ENCODE peak calls at places on chromosome 17, in ten cellular contexts. V is mammary epithelial cell, T is cardiac muscle cell, R is GM13976, E is left ventricle myocardium inferior, W is Calu3, I is astrocyte, F is lower lobe of right lung, H is cardiac fibroblast, Z is A549. C is an unnamed sample.

GRCh38 chr17:28545141-28545503 is 7.3 kb downstream of the UNC119 start:
- DNase-seq in V (no peak), T (no peak), R (no peak), E (no peak), W (no peak), I (no peak), F (no peak), H (no peak), Z (no peak), C (no peak)

GRCh38 chr17:7307686-7308624 is 527 bp downstream of the EIF5A start:
- DNase-seq in V (peak), T (peak), R (no peak), E (peak), W (peak), I (no peak), F (peak), H (peak), Z (peak), C (no peak)

GRCh38 chr17:80768936-80769335 is 222.7 kb upstream of the CHMP6 start:
- DNase-seq in V (no peak), T (no peak), R (no peak), E (no peak), W (no peak), I (no peak), F (no peak), H (no peak), Z (no peak), C (no peak)

GRCh38 chr17:13086142-13086769 is 68.4 kb upstream of the ELAC2 start:
- DNase-seq in V (no peak), T (peak), R (no peak), E (peak), W (no peak), I (no peak), F (no peak), H (no peak), Z (no peak), C (no peak)

GRCh38 chr17:2689411-2690164 is 22.0 kb downstream of the CLUH start:
- DNase-seq in V (no peak), T (no peak), R (peak), E (peak), W (no peak), I (no peak), F (peak), H (no peak), Z (no peak), C (no peak)

GRCh38 chr17:78715000-78715771 is 66.9 kb downstream of the CYTH1 start:
- DNase-seq in V (no peak), T (no peak), R (no peak), E (no peak), W (no peak), I (no peak), F (no peak), H (no peak), Z (no peak), C (no peak)

GRCh38 chr17:31582151-31582907 is 190.9 kb downstream of the RAB11FIP4 start:
- DNase-seq in V (no peak), T (peak), R (peak), E (peak), W (no peak), I (no peak), F (peak), H (no peak), Z (no peak), C (no peak)

GRCh38 chr17:82235056-82235774 is 6.4 kb downstream of the SLC16A3 start:
- DNase-seq in V (no peak), T (no peak), R (no peak), E (peak), W (no peak), I (no peak), F (no peak), H (no peak), Z (no peak), C (no peak)

GRCh38 chr17:81665205-81666091 is 957 bp downstream of the OXLD1 start:
- DNase-seq in V (peak), T (peak), R (peak), E (no peak), W (peak), I (no peak), F (peak), H (peak), Z (peak), C (no peak)

GRCh38 chr17:27230996-27231395 is 62.9 kb upstream of the WSB1 start:
- DNase-seq in V (no peak), T (no peak), R (no peak), E (no peak), W (no peak), I (no peak), F (no peak), H (no peak), Z (no peak), C (no peak)

GRCh38 chr17:48612456-48612853 is 1.6 kb upstream of the HOXB7 start:
- DNase-seq in V (no peak), T (no peak), R (no peak), E (no peak), W (no peak), I (no peak), F (no peak), H (no peak), Z (peak), C (no peak)

GRCh38 chr17:79969906-79970305 is 65.8 kb downstream of the TBC1D16 start:
- DNase-seq in V (peak), T (no peak), R (no peak), E (no peak), W (no peak), I (no peak), F (no peak), H (no peak), Z (no peak), C (peak)

GRCh38 chr17:79207957-79208356 is 133.3 kb downstream of the ENGASE start:
- DNase-seq in V (no peak), T (no peak), R (no peak), E (no peak), W (no peak), I (no peak), F (no peak), H (no peak), Z (no peak), C (no peak)

GRCh38 chr17:50051082-50051576 is 4.8 kb upstream of the ITGA3 start:
- DNase-seq in V (peak), T (peak), R (no peak), E (no peak), W (peak), I (peak), F (no peak), H (peak), Z (peak), C (peak)

GRCh38 chr17:72515291-72516065 is 394.7 kb downstream of the SOX9 start:
- DNase-seq in V (no peak), T (peak), R (no peak), E (no peak), W (no peak), I (peak), F (no peak), H (peak), Z (no peak), C (no peak)

GRCh38 chr17:49180303-49180702 is 30.1 kb downstream of the GNGT2 start:
- DNase-seq in V (no peak), T (peak), R (peak), E (peak), W (peak), I (peak), F (peak), H (peak), Z (peak), C (peak)

GRCh38 chr17:7341842-7342241 is 5.5 kb downstream of the ACAP1 start:
- DNase-seq in V (no peak), T (no peak), R (no peak), E (no peak), W (no peak), I (no peak), F (no peak), H (no peak), Z (no peak), C (no peak)

GRCh38 chr17:79646721-79647455 is 36.0 kb upstream of the RBFOX3 start:
- DNase-seq in V (no peak), T (no peak), R (no peak), E (no peak), W (no peak), I (no peak), F (no peak), H (no peak), Z (no peak), C (no peak)

GRCh38 chr17:77085916-77086432 is 54.8 kb upstream of the SEC14L1 start:
- DNase-seq in V (peak), T (no peak), R (no peak), E (no peak), W (no peak), I (no peak), F (no peak), H (no peak), Z (no peak), C (no peak)

GRCh38 chr17:14361945-14362508 is 61.1 kb downstream of the HS3ST3B1 start:
- DNase-seq in V (no peak), T (no peak), R (no peak), E (no peak), W (no peak), I (no peak), F (no peak), H (no peak), Z (peak), C (no peak)
- TF ChIP-seq CTCF in V (no peak), T (no peak), R (no peak), E (no peak), W (no peak), I (no peak), F (no peak), H (no peak), Z (no peak), C (no peak)

GRCh38 chr17:47323382-47324223 is at the start of gene EFCAB13:
- DNase-seq in V (peak), T (peak), R (peak), E (peak), W (peak), I (peak), F (peak), H (peak), Z (peak), C (peak)
- TF ChIP-seq CTCF in V (no peak), T (peak), R (peak), E (peak), W (no peak), I (no peak), F (peak), H (peak), Z (peak), C (no peak)

GRCh38 chr17:29586676-29587469 is 2.6 kb downstream of the GIT1 start:
- DNase-seq in V (no peak), T (no peak), R (no peak), E (no peak), W (no peak), I (no peak), F (peak), H (no peak), Z (no peak), C (no peak)

GRCh38 chr17:29587591-29587990 is 1.9 kb downstream of the GIT1 start:
- DNase-seq in V (no peak), T (no peak), R (no peak), E (no peak), W (no peak), I (no peak), F (no peak), H (no peak), Z (no peak), C (no peak)

GRCh38 chr17:29583324-29584248 is 5.9 kb downstream of the GIT1 start:
- DNase-seq in V (peak), T (no peak), R (no peak), E (peak), W (no peak), I (no peak), F (peak), H (no peak), Z (no peak), C (peak)

GRCh38 chr17:29584452-29585079 is 4.9 kb downstream of the GIT1 start:
- DNase-seq in V (no peak), T (no peak), R (no peak), E (peak), W (no peak), I (no peak), F (peak), H (no peak), Z (no peak), C (no peak)

GRCh38 chr17:29585080-29585751 is 4.2 kb downstream of the GIT1 start:
- DNase-seq in V (no peak), T (peak), R (no peak), E (no peak), W (no peak), I (peak), F (peak), H (peak), Z (no peak), C (no peak)
- TF ChIP-seq CTCF in V (no peak), T (peak), R (peak), E (peak), W (no peak), I (no peak), F (no peak), H (peak), Z (peak), C (peak)

GRCh38 chr17:41061969-41062368 is 2.1 kb upstream of the KRTAP2-3 start:
- DNase-seq in V (peak), T (peak), R (no peak), E (no peak), W (no peak), I (peak), F (no peak), H (peak), Z (peak), C (peak)
- TF ChIP-seq CTCF in V (no peak), T (no peak), R (no peak), E (no peak), W (no peak), I (no peak), F (no peak), H (no peak), Z (no peak), C (peak)

GRCh38 chr17:66270106-66270505 is 32.3 kb upstream of the PRKCA start:
- DNase-seq in V (no peak), T (no peak), R (no peak), E (no peak), W (no peak), I (no peak), F (no peak), H (no peak), Z (peak), C (peak)

GRCh38 chr17:66260688-66261087 is 31.5 kb upstream of the APOH start:
- DNase-seq in V (no peak), T (no peak), R (no peak), E (no peak), W (no peak), I (no peak), F (no peak), H (no peak), Z (no peak), C (no peak)

GRCh38 chr17:66268247-66268927 is 34.0 kb upstream of the PRKCA start:
- DNase-seq in V (peak), T (peak), R (no peak), E (no peak), W (no peak), I (peak), F (no peak), H (peak), Z (no peak), C (peak)

GRCh38 chr17:66260265-66260664 is 31.1 kb upstream of the APOH start:
- DNase-seq in V (no peak), T (no peak), R (no peak), E (no peak), W (no peak), I (no peak), F (no peak), H (no peak), Z (no peak), C (no peak)

DNA sequence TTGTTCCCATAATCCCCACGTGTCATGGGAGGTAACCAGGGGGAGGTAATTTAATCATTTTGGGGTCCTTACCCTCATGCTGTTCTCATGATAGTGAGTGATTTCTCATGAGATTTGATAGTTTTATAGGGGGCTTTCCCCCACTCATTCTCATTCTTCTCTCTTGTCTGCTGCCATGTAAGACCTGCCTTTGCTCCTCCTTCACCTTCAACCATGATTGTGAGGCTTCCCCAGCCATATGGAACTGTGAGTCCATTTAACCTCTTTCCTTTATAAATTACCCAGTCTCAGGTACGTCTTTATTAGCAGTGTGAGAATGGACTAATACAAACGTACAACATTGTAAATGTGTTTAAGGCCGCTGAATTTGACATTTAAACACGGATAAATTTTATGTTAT is 35.5 kb upstream of the APOH start:
- DNase-seq in V (no peak), T (no peak), R (no peak), E (no peak), W (no peak), I (no peak), F (no peak), H (no peak), Z (no peak), C (no peak)
- TF ChIP-seq CTCF in V (no peak), T (no peak), R (no peak), E (no peak), W (no peak), I (no peak), F (no peak), H (no peak), Z (no peak), C (no peak)

GRCh38 chr17:75876938-75877751 is 1.2 kb downstream of the TRIM47 start:
- DNase-seq in V (peak), T (peak), R (no peak), E (peak), W (peak), I (peak), F (peak), H (peak), Z (peak), C (peak)

GRCh38 chr17:75875940-75876189 is 2.5 kb downstream of the TRIM47 start:
- DNase-seq in V (no peak), T (no peak), R (no peak), E (no peak), W (no peak), I (no peak), F (no peak), H (no peak), Z (no peak), C (no peak)

GRCh38 chr17:75875182-75875939 is 3.0 kb downstream of the TRIM47 start:
- DNase-seq in V (no peak), T (no peak), R (no peak), E (no peak), W (peak), I (no peak), F (no peak), H (no peak), Z (no peak), C (no peak)

GRCh38 chr17:75877752-75878173 is 618 bp downstream of the TRIM47 start:
- DNase-seq in V (peak), T (peak), R (peak), E (peak), W (peak), I (peak), F (peak), H (peak), Z (peak), C (peak)

GRCh38 chr17:75876190-75876937 is 2.0 kb downstream of the TRIM47 start:
- DNase-seq in V (peak), T (no peak), R (peak), E (peak), W (peak), I (no peak), F (peak), H (no peak), Z (peak), C (peak)
- TF ChIP-seq CTCF in V (peak), T (peak), R (no peak), E (peak), W (no peak), I (no peak), F (no peak), H (no peak), Z (peak), C (peak)

GRCh38 chr17:43533699-43534098 is 12.4 kb downstream of the ETV4 start:
- DNase-seq in V (no peak), T (no peak), R (no peak), E (no peak), W (no peak), I (no peak), F (no peak), H (no peak), Z (no peak), C (no peak)
- TF ChIP-seq CTCF in V (no peak), T (no peak), R (no peak), E (no peak), W (peak), I (no peak), F (no peak), H (no peak), Z (no peak), C (peak)